ENCODE peak calls at places on chromosomes 7 and 10, in six cellular contexts. V, N, M, A, D and B are unnamed samples.
A peak's percentile ranks its signal among the peaks of the same experiment; 100 is the strongest.

GRCh38 chr7:22864855-22865606 is 42.4 kb upstream of the TOMM7 start:
- DNase-seq in V (no peak), N (no peak), M (peak; percentile 48), A (no peak), D (peak; percentile 19), B (no peak)

GRCh38 chr7:157772486-157773130 is 435.8 kb downstream of the DNAJB6 start:
- DNase-seq in V (no peak), N (no peak), M (no peak), A (no peak), D (no peak), B (no peak)

GRCh38 chr7:87653178-87653577 is 25.0 kb downstream of the RUNDC3B start:
- DNase-seq in V (no peak), N (no peak), M (no peak), A (no peak), D (no peak), B (no peak)

GRCh38 chr7:127107601-127108007 is 145.1 kb downstream of the GRM8 start:
- DNase-seq in V (peak; percentile 19), N (no peak), M (peak; percentile 86), A (peak; percentile 89), D (peak; percentile 86), B (peak; percentile 43)

GRCh38 chr10:113625461-113626186 is 38.2 kb downstream of the NRAP start:
- DNase-seq in V (no peak), N (no peak), M (no peak), A (no peak), D (no peak), B (no peak)

GRCh38 chr10:88473989-88474883 is 108.9 kb downstream of the RNLS start:
- DNase-seq in V (no peak), N (no peak), M (no peak), A (no peak), D (no peak), B (no peak)

GRCh38 chr7:78720066-78720465 is 733.4 kb downstream of the MAGI2 start:
- DNase-seq in V (no peak), N (no peak), M (no peak), A (no peak), D (no peak), B (no peak)

GRCh38 chr10:74244097-74244685 is 93.2 kb downstream of the ADK start:
- DNase-seq in V (peak; percentile 73), N (no peak), M (no peak), A (peak; percentile 21), D (peak; percentile 79), B (peak; percentile 56)

GRCh38 chr7:43779032-43779812 is 20.7 kb downstream of the BLVRA start:
- DNase-seq in V (no peak), N (no peak), M (no peak), A (no peak), D (no peak), B (no peak)

GRCh38 chr7:134623193-134623592 is 23.5 kb upstream of the BPGM start:
- DNase-seq in V (no peak), N (no peak), M (no peak), A (no peak), D (no peak), B (no peak)

GRCh38 chr7:3404490-3404889 is 103.4 kb downstream of the SDK1 start:
- DNase-seq in V (peak; percentile 56), N (no peak), M (no peak), A (no peak), D (peak; percentile 88), B (peak; percentile 78)

GRCh38 chr7:54260868-54261475 is 281.2 kb upstream of the VSTM2A start:
- DNase-seq in V (no peak), N (no peak), M (no peak), A (no peak), D (no peak), B (no peak)

GRCh38 chr10:91901784-91902677 is 7.3 kb downstream of the FGFBP3 start:
- DNase-seq in V (peak; percentile 97), N (no peak), M (peak; percentile 65), A (no peak), D (peak; percentile 83), B (peak; percentile 96)

GRCh38 chr7:113199841-113200240 is 81.5 kb upstream of the SMIM30 start:
- DNase-seq in V (peak; percentile 82), N (no peak), M (no peak), A (no peak), D (no peak), B (no peak)

GRCh38 chr7:99374121-99375064 is at the start of gene ARPC1B:
- DNase-seq in V (peak; percentile 51), N (no peak), M (peak; percentile 83), A (peak; percentile 67), D (peak; percentile 83), B (peak; percentile 76)

GRCh38 chr7:139543801-139544603 is 20.5 kb downstream of the CLEC2L start:
- DNase-seq in V (no peak), N (no peak), M (peak; percentile 26), A (no peak), D (no peak), B (no peak)

GRCh38 chr10:112502536-112502935 is 55.5 kb downstream of the VTI1A start:
- DNase-seq in V (no peak), N (no peak), M (no peak), A (no peak), D (no peak), B (no peak)

GRCh38 chr7:32507416-32507815 is 12.1 kb downstream of the AVL9 start:
- DNase-seq in V (no peak), N (no peak), M (no peak), A (no peak), D (no peak), B (peak; percentile 35)

GRCh38 chr7:112970771-112971170 is 115.9 kb downstream of the GPR85 start:
- DNase-seq in V (no peak), N (no peak), M (no peak), A (no peak), D (no peak), B (no peak)

GRCh38 chr7:132395375-132395774 is 180.9 kb downstream of the PLXNA4 start:
- DNase-seq in V (no peak), N (no peak), M (no peak), A (no peak), D (no peak), B (no peak)

GRCh38 chr7:37040330-37040729 is 316.0 kb upstream of the AOAH start:
- DNase-seq in V (peak; percentile 54), N (no peak), M (no peak), A (no peak), D (no peak), B (peak; percentile 76)

GRCh38 chr7:12031638-12032037 is 179.5 kb upstream of the TMEM106B start:
- DNase-seq in V (peak; percentile 64), N (no peak), M (peak; percentile 94), A (no peak), D (peak; percentile 30), B (peak; percentile 38)

GRCh38 chr7:69510114-69510513 is 88.2 kb upstream of the AUTS2 start:
- DNase-seq in V (no peak), N (no peak), M (no peak), A (no peak), D (peak; percentile 24), B (no peak)

GRCh38 chr7:26443006-26443405 is 151.3 kb downstream of the SNX10 start:
- DNase-seq in V (no peak), N (no peak), M (no peak), A (no peak), D (no peak), B (no peak)

GRCh38 chr7:26440993-26441636 is 149.5 kb downstream of the SNX10 start:
- DNase-seq in V (no peak), N (no peak), M (peak; percentile 25), A (peak; percentile 32), D (no peak), B (no peak)

GRCh38 chr7:26441640-26442277 is 150.1 kb downstream of the SNX10 start:
- DNase-seq in V (no peak), N (no peak), M (peak; percentile 45), A (no peak), D (peak; percentile 15), B (no peak)

GRCh38 chr7:26444554-26444953 is 152.9 kb downstream of the SNX10 start:
- DNase-seq in V (no peak), N (no peak), M (no peak), A (no peak), D (no peak), B (no peak)

GRCh38 chr7:26443761-26444160 is 152.1 kb downstream of the SNX10 start:
- DNase-seq in V (no peak), N (no peak), M (peak; percentile 18), A (no peak), D (no peak), B (no peak)
- H3K4me3 ChIP-seq in V (no peak overlapping the region), N (no peak overlapping the region), M (no peak overlapping the region), A (no peak overlapping the region), D (no peak overlapping the region), B (no peak overlapping the region)

DNA sequence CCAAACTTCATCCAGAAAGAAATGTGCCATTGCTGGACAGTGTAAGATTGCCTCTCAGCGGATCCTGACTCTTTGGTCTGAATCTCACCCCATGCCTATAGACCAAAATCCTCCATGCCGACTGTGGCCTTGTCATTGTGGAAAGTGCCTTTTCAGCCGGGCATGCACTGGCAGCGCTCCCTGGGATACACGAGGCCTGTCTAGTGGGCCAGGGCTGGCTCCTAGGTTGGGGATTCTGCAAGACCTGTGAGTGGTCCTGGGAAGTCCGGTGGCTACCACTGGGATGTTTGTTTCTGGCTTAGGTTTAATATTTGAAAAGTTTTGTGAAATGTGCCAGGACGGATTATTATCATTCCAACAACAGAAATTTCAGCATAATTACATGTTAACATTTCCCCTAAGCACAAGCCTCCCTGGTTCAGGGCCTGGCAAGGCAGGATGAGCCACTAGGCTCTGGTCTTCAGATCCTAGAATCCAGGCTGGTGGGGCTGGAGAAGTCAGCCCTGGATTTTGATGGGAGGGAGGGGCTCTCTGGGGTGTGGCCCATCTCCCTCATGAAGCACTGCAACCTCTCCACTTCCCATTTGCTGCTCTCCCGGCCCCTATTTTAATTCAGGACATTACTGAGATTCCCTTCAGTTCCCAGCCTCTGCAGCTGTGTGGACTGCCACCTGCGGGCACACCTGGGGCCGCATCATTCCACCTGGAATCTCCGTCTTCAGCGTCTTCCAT is 253.2 kb downstream of the WDR37 start:
- DNase-seq in V (no peak), N (peak; percentile 53), M (peak; percentile 45), A (no peak), D (no peak), B (no peak)
- H2AK5ac ChIP-seq in V (no peak overlapping the region), N (peak overlapping the region; percentile 69), M (no peak overlapping the region), A (no peak overlapping the region), D (no peak overlapping the region), B (peak overlapping the region; percentile 98)

GRCh38 chr10:119537953-119538630 is 4.4 kb downstream of the RGS10 start:
- DNase-seq in V (no peak), N (no peak), M (no peak), A (no peak), D (no peak), B (no peak)
- H3K9ac ChIP-seq in V (no peak overlapping the region), N (no peak overlapping the region), M (no peak overlapping the region), A (peak overlapping the region; percentile 24), D (no peak overlapping the region), B (no peak overlapping the region)

GRCh38 chr10:3622427-3622826 is 162.6 kb downstream of the KLF6 start:
- DNase-seq in V (no peak), N (no peak), M (no peak), A (no peak), D (no peak), B (no peak)

GRCh38 chr10:3623746-3624145 is 161.3 kb downstream of the KLF6 start:
- DNase-seq in V (peak; percentile 87), N (no peak), M (peak; percentile 48), A (no peak), D (peak; percentile 98), B (peak; percentile 68)

GRCh38 chr10:3624367-3624766 is 160.6 kb downstream of the KLF6 start:
- DNase-seq in V (peak; percentile 88), N (no peak), M (peak; percentile 37), A (no peak), D (peak; percentile 97), B (peak; percentile 83)

GRCh38 chr10:3622845-3623621 is 162.0 kb downstream of the KLF6 start:
- DNase-seq in V (peak; percentile 55), N (no peak), M (no peak), A (no peak), D (peak; percentile 74), B (peak; percentile 45)

GRCh38 chr10:3625959-3626751 is 158.9 kb downstream of the KLF6 start:
- DNase-seq in V (peak; percentile 95), N (no peak), M (no peak), A (no peak), D (peak; percentile 66), B (peak; percentile 83)
- H3K4me3 ChIP-seq in V (no peak overlapping the region), N (no peak overlapping the region), M (no peak overlapping the region), A (no peak overlapping the region), D (no peak overlapping the region), B (no peak overlapping the region)